ENCODE peak calls at places on chromosome 12, in nine cellular contexts. O is GM23248, L is fibroblast of lung, P is MG63, B is heart left ventricle, R is PC-3, Y is spleen, C is NT2/D1, Q is cardiac muscle cell. D is an unnamed sample. For H3K27me3, the result is how much of the 10 kb centered on the place peaks cover.

GRCh38 chr12:4899361-4899760 is 10.3 kb upstream of the KCNA1 start:
- DNase-seq in O (no peak), L (no peak), P (no peak), B (no peak), R (no peak), Y (no peak), C (no peak), Q (no peak), D (no peak)

GRCh38 chr12:124548854-124549378 is 18.5 kb downstream of the NCOR2 start:
- DNase-seq in O (peak), L (peak), P (peak), B (no peak), R (no peak), Y (peak), C (no peak), Q (peak), D (no peak)

GRCh38 chr12:96981053-96981452 is 74.0 kb downstream of the NEDD1 start:
- DNase-seq in O (peak), L (peak), P (peak), B (no peak), R (peak), Y (no peak), C (peak), Q (peak), D (no peak)

GRCh38 chr12:120758798-120759590 is 33.4 kb downstream of the ACADS start:
- DNase-seq in O (no peak), L (no peak), P (no peak), B (no peak), R (no peak), Y (no peak), C (peak), Q (no peak), D (no peak)

GRCh38 chr12:3042394-3042793 is 34.8 kb upstream of the TSPAN9 start:
- DNase-seq in O (no peak), L (no peak), P (no peak), B (peak), R (no peak), Y (peak), C (no peak), Q (no peak), D (no peak)

GRCh38 chr12:120054293-120054692 is 62.3 kb downstream of the RAB35 start:
- DNase-seq in O (no peak), L (no peak), P (no peak), B (no peak), R (no peak), Y (no peak), C (no peak), Q (no peak), D (no peak)

GRCh38 chr12:23472329-23472971 is 477.0 kb downstream of the SOX5 start:
- DNase-seq in O (no peak), L (peak), P (no peak), B (no peak), R (no peak), Y (no peak), C (no peak), Q (no peak), D (no peak)

GRCh38 chr12:6224550-6224949 is 24.4 kb downstream of the CD9 start:
- DNase-seq in O (peak), L (peak), P (peak), B (peak), R (peak), Y (no peak), C (no peak), Q (peak), D (no peak)

GRCh38 chr12:127169321-127170270 is 1097.4 kb upstream of the TMEM132C start:
- DNase-seq in O (peak), L (peak), P (no peak), B (no peak), R (no peak), Y (no peak), C (no peak), Q (no peak), D (no peak)

GRCh38 chr12:16359512-16360491 is 12.4 kb downstream of the MGST1 start:
- DNase-seq in O (peak), L (peak), P (peak), B (peak), R (peak), Y (peak), C (peak), Q (peak), D (no peak)

GRCh38 chr12:113244015-113244983 is 23.0 kb downstream of the TPCN1 start:
- DNase-seq in O (no peak), L (no peak), P (peak), B (peak), R (peak), Y (peak), C (no peak), Q (peak), D (no peak)

GRCh38 chr12:53066594-53066978 is 12.6 kb downstream of the SPRYD3 start:
- DNase-seq in O (no peak), L (no peak), P (no peak), B (no peak), R (no peak), Y (no peak), C (no peak), Q (peak), D (no peak)

GRCh38 chr12:33253123-33253522 is 186.5 kb downstream of the SYT10 start:
- DNase-seq in O (peak), L (no peak), P (no peak), B (no peak), R (peak), Y (no peak), C (no peak), Q (no peak), D (no peak)

GRCh38 chr12:111636209-111636928 is 37.3 kb upstream of the ATXN2 start:
- DNase-seq in O (peak), L (peak), P (no peak), B (peak), R (no peak), Y (peak), C (peak), Q (peak), D (no peak)

GRCh38 chr12:6082613-6083012 is 41.9 kb downstream of the VWF start:
- DNase-seq in O (no peak), L (peak), P (no peak), B (no peak), R (no peak), Y (no peak), C (no peak), Q (peak), D (no peak)

GRCh38 chr12:109704371-109705098 is 9.1 kb upstream of the FAM222A start:
- DNase-seq in O (no peak), L (no peak), P (no peak), B (no peak), R (no peak), Y (no peak), C (no peak), Q (no peak), D (no peak)

GRCh38 chr12:109197327-109197726 is 80.9 kb downstream of the ACACB start:
- DNase-seq in O (no peak), L (no peak), P (no peak), B (no peak), R (peak), Y (peak), C (no peak), Q (no peak), D (no peak)

GRCh38 chr12:105841880-105842279 is 296.9 kb downstream of the NUAK1 start:
- DNase-seq in O (no peak), L (no peak), P (no peak), B (no peak), R (no peak), Y (no peak), C (no peak), Q (no peak), D (no peak)

GRCh38 chr12:125221602-125222001 is 156.4 kb downstream of the AACS start:
- DNase-seq in O (no peak), L (no peak), P (no peak), B (no peak), R (no peak), Y (no peak), C (no peak), Q (no peak), D (no peak)

GRCh38 chr12:53214687-53215455 is 7.8 kb upstream of the ITGB7 start:
- DNase-seq in O (no peak), L (no peak), P (no peak), B (peak), R (no peak), Y (no peak), C (no peak), Q (no peak), D (no peak)

GRCh38 chr12:120534203-120534702 is at the start of gene RNF10:
- DNase-seq in O (peak), L (peak), P (peak), B (peak), R (peak), Y (peak), C (peak), Q (peak), D (peak)

GRCh38 chr12:103181366-103182152 is 224.1 kb downstream of the ASCL1 start:
- DNase-seq in O (no peak), L (no peak), P (no peak), B (no peak), R (no peak), Y (no peak), C (no peak), Q (no peak), D (no peak)

GRCh38 chr12:6635375-6635855 is 344 bp downstream of the LPAR5 start:
- DNase-seq in O (peak), L (no peak), P (no peak), B (no peak), R (no peak), Y (peak), C (no peak), Q (no peak), D (no peak)

GRCh38 chr12:43148711-43149110 is 403.3 kb downstream of the ADAMTS20 start:
- DNase-seq in O (peak), L (no peak), P (no peak), B (no peak), R (no peak), Y (no peak), C (no peak), Q (peak), D (no peak)

GRCh38 chr12:118082161-118082560 is 21.2 kb upstream of the WSB2 start:
- DNase-seq in O (no peak), L (no peak), P (no peak), B (no peak), R (no peak), Y (no peak), C (no peak), Q (no peak), D (no peak)

GRCh38 chr12:49962861-49963765 is 1.4 kb downstream of the AQP5 start:
- DNase-seq in O (peak), L (peak), P (peak), B (peak), R (peak), Y (peak), C (no peak), Q (no peak), D (no peak)
- H3K27me3 ChIP-seq in O (under half), L (half or more), P (under half), B (under half), R (under half), Y (under half), C (half or more), Q (half or more), D (under half)

GRCh38 chr12:29780084-29780483 is 3.7 kb downstream of the TMTC1 start:
- DNase-seq in O (no peak), L (no peak), P (no peak), B (no peak), R (no peak), Y (no peak), C (no peak), Q (no peak), D (no peak)

GRCh38 chr12:29782821-29783772 is 645 bp downstream of the TMTC1 start:
- DNase-seq in O (peak), L (peak), P (peak), B (peak), R (peak), Y (peak), C (peak), Q (peak), D (no peak)

GRCh38 chr12:29782285-29782820 is 1.4 kb downstream of the TMTC1 start:
- DNase-seq in O (peak), L (peak), P (no peak), B (no peak), R (peak), Y (no peak), C (no peak), Q (peak), D (no peak)

GRCh38 chr12:29781176-29781575 is 2.6 kb downstream of the TMTC1 start:
- DNase-seq in O (no peak), L (no peak), P (no peak), B (no peak), R (no peak), Y (no peak), C (no peak), Q (no peak), D (no peak)

DNA sequence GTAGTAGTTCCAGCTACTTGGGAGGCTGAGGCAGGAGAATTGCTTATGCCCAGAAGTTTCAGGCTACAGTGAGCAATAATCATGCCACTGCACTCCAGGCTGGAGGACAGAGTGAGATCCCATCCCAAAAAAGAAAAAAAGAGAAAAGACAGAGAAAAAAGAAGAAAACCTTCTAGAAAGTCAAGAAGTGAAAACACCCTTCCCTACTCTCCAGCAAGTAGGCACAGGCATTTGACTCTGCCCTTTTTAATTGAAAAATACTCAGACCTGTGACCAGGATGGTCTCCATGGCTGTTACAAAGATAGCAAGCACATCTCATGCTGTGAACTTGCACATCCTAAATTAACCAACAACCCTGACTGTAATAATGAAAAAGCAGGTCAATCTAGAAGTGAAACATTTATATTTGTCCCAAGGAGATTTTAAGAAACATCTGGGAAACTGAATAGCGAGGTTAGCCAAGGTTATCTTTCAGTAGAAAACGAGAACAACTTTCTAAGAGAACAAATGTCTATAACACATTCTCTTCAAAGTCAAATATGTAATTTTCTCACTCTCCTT is 2.0 kb downstream of the TMTC1 start:
- DNase-seq in O (no peak), L (no peak), P (no peak), B (no peak), R (no peak), Y (no peak), C (no peak), Q (no peak), D (no peak)
- H3K27me3 ChIP-seq in O (under half), L (under half), P (under half), B (under half), R (under half), Y (under half), C (under half), Q (under half), D (under half)

GRCh38 chr12:40225337-40225983 is 663 bp downstream of the LRRK2 start:
- DNase-seq in O (peak), L (no peak), P (no peak), B (no peak), R (no peak), Y (no peak), C (no peak), Q (no peak), D (no peak)
- H3K27me3 ChIP-seq in O (under half), L (under half), P (under half), B (under half), R (under half), Y (under half), C (under half), Q (under half), D (under half)

GRCh38 chr12:47078733-47079364 is 572 bp upstream of the PCED1B start:
- DNase-seq in O (peak), L (peak), P (no peak), B (peak), R (peak), Y (peak), C (no peak), Q (peak), D (no peak)
- H3K27me3 ChIP-seq in O (under half), L (under half), P (under half), B (under half), R (under half), Y (under half), C (under half), Q (under half), D (under half)

DNA sequence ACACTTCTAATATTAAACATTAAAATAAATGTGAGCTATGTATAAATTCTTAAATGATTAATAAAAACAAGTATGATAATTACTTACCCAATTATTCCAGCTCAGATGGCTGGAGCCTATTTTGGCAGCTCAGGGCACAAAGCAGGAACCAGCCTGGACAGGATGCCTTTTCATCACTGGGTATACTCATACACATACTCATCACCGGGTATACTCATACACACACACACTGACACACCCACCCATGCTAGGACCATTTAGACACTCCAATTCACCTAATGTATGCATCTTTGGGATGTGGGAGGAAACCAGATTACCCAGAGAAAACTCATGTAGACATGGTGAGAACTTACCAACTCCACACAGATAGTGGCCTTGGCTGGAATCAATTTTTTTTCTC is 57.9 kb upstream of the CNOT2 start:
- DNase-seq in O (peak), L (no peak), P (no peak), B (no peak), R (peak), Y (no peak), C (no peak), Q (no peak), D (no peak)
- H3K27me3 ChIP-seq in O (under half), L (under half), P (under half), B (under half), R (under half), Y (under half), C (under half), Q (under half), D (under half)

GRCh38 chr12:132615579-132616066 is 3.0 kb upstream of the P2RX2 start:
- DNase-seq in O (no peak), L (no peak), P (no peak), B (no peak), R (no peak), Y (no peak), C (no peak), Q (no peak), D (no peak)
- H3K27me3 ChIP-seq in O (under half), L (under half), P (under half), B (half or more), R (under half), Y (under half), C (half or more), Q (half or more), D (under half)

DNA sequence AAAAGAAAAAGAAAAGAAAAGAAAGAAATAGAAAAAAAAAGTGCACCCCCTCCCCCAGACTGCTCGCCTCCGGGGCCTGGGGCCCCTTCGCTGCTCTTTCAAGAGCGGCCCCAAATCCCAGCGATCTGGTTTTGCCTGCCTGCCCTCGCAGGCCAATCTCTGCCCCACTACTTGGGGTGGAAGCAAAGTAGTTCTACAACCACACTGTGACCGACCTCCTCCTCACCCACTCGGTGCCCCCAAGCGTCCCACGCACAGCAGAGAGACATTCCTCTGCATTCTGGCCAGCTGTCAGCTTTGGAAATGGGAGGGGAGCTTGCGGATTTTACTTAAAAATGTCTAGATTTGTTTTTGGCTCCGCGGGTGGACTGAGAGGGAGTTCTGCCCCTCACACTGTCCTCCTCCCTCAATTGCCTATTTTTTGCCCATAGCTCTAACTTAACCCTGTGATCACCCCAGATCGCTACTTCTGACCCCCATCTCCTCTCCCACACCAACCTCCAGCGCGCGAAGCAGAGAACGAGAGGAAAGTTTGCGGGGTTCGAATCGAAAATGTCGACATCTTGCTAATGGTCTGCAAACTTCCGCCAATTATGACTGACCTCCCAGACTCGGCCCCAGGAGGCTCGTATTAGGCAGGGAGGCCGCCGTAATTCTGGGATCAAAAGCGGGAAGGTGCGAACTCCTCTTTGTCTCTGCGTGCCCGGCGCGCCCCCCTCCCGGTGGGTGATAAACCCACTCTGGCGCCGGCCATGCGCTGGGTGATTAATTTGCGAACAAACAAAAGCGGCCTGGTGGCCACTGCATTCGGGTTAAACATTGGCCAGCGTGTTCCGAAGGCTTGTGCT is 2.7 kb upstream of the TBX3 start:
- DNase-seq in O (no peak), L (no peak), P (no peak), B (no peak), R (no peak), Y (no peak), C (no peak), Q (no peak), D (no peak)
- H3K27me3 ChIP-seq in O (under half), L (under half), P (under half), B (half or more), R (under half), Y (under half), C (half or more), Q (half or more), D (under half)

GRCh38 chr12:57724003-57724935 is 14.3 kb downstream of the AGAP2 start:
- DNase-seq in O (no peak), L (no peak), P (no peak), B (no peak), R (no peak), Y (no peak), C (no peak), Q (no peak), D (no peak)
- H3K27me3 ChIP-seq in O (under half), L (under half), P (under half), B (under half), R (under half), Y (under half), C (under half), Q (half or more), D (under half)